ENCODE peak calls at places on chromosomes 2 and 18, in four cellular contexts. M is A549, E is H1, L is HepG2. O is an unnamed sample.

GRCh38 chr18:394997-395383 is 105.5 kb downstream of the COLEC12 start:
- DNase-seq in M (no peak), L (no peak), E (no peak), O (no peak)

GRCh38 chr18:3579701-3580100 is 129.7 kb downstream of the TGIF1 start:
- DNase-seq in M (no peak), L (no peak), E (no peak), O (no peak)

GRCh38 chr2:215917953-215918620 is 95.3 kb downstream of the MREG start:
- DNase-seq in E (peak; percentile 35), L (no peak), M (peak; percentile 25), O (no peak)

GRCh38 chr2:216683846-216684245 is 11.5 kb downstream of the IGFBP5 start:
- DNase-seq in L (peak; percentile 61), M (peak; percentile 66), E (no peak), O (no peak)

GRCh38 chr18:70457223-70457622 is 168.4 kb downstream of the SOCS6 start:
- DNase-seq in L (no peak), E (no peak), M (no peak), O (no peak)

GRCh38 chr18:67483237-67483636 is 33.3 kb downstream of the DSEL start:
- DNase-seq in E (no peak), L (no peak), M (no peak), O (peak; percentile 20)

GRCh38 chr2:226048625-226049024 is 649.1 kb downstream of the NYAP2 start:
- DNase-seq in M (peak; percentile 63), L (peak; percentile 9), E (no peak), O (no peak)

GRCh38 chr2:129330504-129330903 is 649.0 kb upstream of the RAB6C start:
- DNase-seq in E (no peak), M (no peak), L (no peak), O (no peak)

DNA sequence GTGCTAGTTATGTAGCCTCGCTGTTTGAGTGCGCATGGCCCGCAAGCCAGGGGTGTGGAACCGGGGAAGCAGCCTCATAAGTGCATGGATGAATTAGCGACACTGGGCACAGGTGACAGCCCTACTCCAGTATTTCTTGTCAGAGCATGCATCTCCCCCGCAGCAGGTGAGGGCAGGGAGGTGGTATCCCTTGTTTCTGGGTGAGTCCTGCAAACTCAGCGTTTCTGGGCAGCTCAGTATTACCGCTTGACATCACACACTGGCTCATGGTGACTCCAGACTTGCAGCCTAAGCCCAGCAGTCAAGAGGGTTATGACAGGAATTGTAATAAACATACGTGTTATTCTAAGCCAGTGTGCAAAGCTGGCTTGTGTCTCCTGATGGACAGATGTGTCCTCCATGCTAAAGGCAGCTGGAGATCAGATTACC is 2.5 kb downstream of the CABLES1 start:
- DNase-seq in M (no peak), L (no peak), E (no peak), O (no peak)
- TF ChIP-seq RFX5 in M (no peak), L (no peak), E (no peak), O (no peak)

DNA sequence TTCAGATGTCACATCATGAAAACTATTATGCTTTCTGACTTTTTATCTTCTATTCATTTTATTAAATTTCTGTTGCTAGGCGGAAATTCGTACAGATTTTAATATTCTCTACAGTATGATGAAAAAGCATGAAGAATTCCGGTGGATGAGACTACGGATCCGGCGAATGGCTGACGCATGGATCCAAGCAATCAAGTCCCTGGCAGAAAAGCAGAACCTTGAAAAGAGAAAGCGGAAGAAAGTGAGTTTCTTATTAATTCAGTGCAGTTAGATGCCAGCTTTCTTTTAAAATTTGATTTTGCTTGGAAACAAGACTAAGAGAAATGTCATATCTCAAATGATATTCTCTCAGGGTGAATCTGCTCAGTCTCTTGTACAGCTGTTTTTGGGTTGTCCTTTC is 84.3 kb downstream of the MGAT5 start:
- DNase-seq in E (no peak), M (no peak), L (no peak), O (no peak)
- TF ChIP-seq RFX5 in E (no peak), M (no peak), L (no peak), O (peak; percentile 56)

DNA sequence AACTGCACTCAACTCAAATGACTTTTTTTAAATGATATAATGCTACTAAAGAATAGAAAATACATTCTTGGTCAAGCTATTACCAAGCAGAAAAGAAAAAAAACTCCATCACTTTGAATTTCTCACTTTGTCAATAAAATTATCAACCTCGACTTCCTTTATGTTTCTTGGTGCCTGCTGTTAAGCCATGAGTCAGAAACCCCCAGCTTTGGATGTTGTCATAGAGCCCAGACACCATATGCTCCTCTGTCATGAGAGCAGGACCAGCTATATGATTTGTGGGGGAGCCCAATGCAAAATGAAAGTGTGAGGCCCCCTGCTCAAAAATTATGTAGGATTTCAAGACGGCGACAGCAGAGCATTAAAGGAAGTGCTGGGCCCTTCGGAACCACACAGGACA is 282.6 kb downstream of the MEIS1 start:
- DNase-seq in L (no peak), M (no peak), E (no peak), O (no peak)
- TF ChIP-seq RFX5 in L (no peak), M (no peak), E (no peak), O (no peak)

GRCh38 chr2:2568411-2568810 is 237.3 kb upstream of the MYT1L start:
- DNase-seq in L (no peak), E (no peak), M (no peak), O (no peak)
- TF ChIP-seq RFX5 in L (no peak), E (no peak), M (no peak), O (no peak)

DNA sequence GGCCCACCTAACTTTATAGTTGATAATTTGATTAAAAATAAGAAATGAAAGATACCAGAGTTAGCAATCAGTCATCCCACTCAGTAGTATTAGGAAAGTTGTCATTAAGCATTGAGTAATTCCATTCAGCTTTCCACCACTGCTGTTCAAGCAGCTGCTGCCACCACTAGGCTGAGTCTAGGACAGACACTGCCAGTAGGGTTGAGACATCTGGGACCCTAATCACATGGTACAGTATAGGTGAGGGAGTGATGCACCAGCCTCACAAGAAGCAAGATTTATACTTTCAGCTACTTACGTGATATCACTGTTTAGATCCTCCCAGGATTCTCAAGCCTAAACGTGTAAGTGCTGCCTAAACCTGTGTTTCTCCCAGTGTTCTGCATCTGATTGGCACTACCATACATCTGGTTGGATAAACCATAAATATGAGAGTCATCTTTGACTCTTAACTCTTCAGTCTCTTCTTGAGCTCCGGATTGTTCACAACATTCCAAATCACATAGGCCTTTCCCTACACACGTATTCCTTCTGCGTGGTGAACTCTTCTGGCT is 3.2 kb downstream of the UBXN4 start:
- DNase-seq in L (peak; percentile 70), E (no peak), M (peak; percentile 59), O (peak; percentile 51)
- TF ChIP-seq RFX5 in L (no peak), E (no peak), M (no peak), O (no peak)

GRCh38 chr2:99643824-99644787 is 154.3 kb upstream of the REV1 start:
- DNase-seq in L (no peak), E (no peak), M (no peak), O (peak; percentile 45)
- TF ChIP-seq RFX5 in L (no peak), E (no peak), M (no peak), O (peak; percentile 10)